ENCODE peak calls at places on chromosomes 7 and 10, in ten cellular contexts. G is stomach, F is esophagus squamous epithelium, V is A549, A is H1, P is gastrocnemius medialis, O is body of pancreas, T is suprapubic skin, S is NB4, R is heart left ventricle. L is an unnamed sample.

GRCh38 chr7:24464846-24465245 is 108.4 kb upstream of the PALS2 start:
- DNase-seq in G (no peak), F (no peak), V (no peak), A (no peak), P (no peak), O (no peak), T (no peak), S (no peak), R (no peak), L (no peak)

GRCh38 chr7:68417659-68418058 is 1180.6 kb upstream of the AUTS2 start:
- DNase-seq in G (no peak), F (no peak), V (peak), A (no peak), P (no peak), O (no peak), T (no peak), S (peak), R (no peak), L (no peak)

GRCh38 chr7:79199266-79199665 is 254.2 kb downstream of the MAGI2 start:
- DNase-seq in G (no peak), F (no peak), V (no peak), A (no peak), P (no peak), O (no peak), T (no peak), S (peak), R (no peak), L (no peak)

GRCh38 chr10:57964371-57964770 is 303.3 kb downstream of the IPMK start:
- DNase-seq in G (no peak), F (no peak), V (peak), A (no peak), P (no peak), O (peak), T (no peak), S (no peak), R (peak), L (no peak)

GRCh38 chr7:141788296-141788695 is 1.7 kb upstream of the TAS2R5 start:
- DNase-seq in G (no peak), F (no peak), V (no peak), A (no peak), P (no peak), O (no peak), T (no peak), S (no peak), R (no peak), L (no peak)

GRCh38 chr10:3828404-3829192 is 43.6 kb upstream of the KLF6 start:
- DNase-seq in G (no peak), F (no peak), V (no peak), A (no peak), P (no peak), O (peak), T (no peak), S (peak), R (peak), L (no peak)

GRCh38 chr10:121935702-121936101 is 7.9 kb upstream of the ATE1 start:
- DNase-seq in G (peak), F (no peak), V (peak), A (no peak), P (no peak), O (peak), T (no peak), S (peak), R (no peak), L (no peak)

GRCh38 chr7:98354511-98355249 is 46.2 kb downstream of the BAIAP2L1 start:
- DNase-seq in G (peak), F (no peak), V (peak), A (peak), P (no peak), O (no peak), T (peak), S (no peak), R (no peak), L (no peak)

GRCh38 chr10:114940735-114941134 is 2.7 kb downstream of the TRUB1 start:
- DNase-seq in G (no peak), F (no peak), V (no peak), A (no peak), P (no peak), O (no peak), T (no peak), S (no peak), R (no peak), L (no peak)

GRCh38 chr10:102225646-102226541 is at the start of gene ELOVL3:
- DNase-seq in G (peak), F (peak), V (peak), A (peak), P (peak), O (peak), T (peak), S (peak), R (peak), L (peak)

GRCh38 chr7:4058158-4058557 is 623.9 kb upstream of the FOXK1 start:
- DNase-seq in G (no peak), F (no peak), V (no peak), A (no peak), P (no peak), O (no peak), T (no peak), S (no peak), R (no peak), L (no peak)

DNA sequence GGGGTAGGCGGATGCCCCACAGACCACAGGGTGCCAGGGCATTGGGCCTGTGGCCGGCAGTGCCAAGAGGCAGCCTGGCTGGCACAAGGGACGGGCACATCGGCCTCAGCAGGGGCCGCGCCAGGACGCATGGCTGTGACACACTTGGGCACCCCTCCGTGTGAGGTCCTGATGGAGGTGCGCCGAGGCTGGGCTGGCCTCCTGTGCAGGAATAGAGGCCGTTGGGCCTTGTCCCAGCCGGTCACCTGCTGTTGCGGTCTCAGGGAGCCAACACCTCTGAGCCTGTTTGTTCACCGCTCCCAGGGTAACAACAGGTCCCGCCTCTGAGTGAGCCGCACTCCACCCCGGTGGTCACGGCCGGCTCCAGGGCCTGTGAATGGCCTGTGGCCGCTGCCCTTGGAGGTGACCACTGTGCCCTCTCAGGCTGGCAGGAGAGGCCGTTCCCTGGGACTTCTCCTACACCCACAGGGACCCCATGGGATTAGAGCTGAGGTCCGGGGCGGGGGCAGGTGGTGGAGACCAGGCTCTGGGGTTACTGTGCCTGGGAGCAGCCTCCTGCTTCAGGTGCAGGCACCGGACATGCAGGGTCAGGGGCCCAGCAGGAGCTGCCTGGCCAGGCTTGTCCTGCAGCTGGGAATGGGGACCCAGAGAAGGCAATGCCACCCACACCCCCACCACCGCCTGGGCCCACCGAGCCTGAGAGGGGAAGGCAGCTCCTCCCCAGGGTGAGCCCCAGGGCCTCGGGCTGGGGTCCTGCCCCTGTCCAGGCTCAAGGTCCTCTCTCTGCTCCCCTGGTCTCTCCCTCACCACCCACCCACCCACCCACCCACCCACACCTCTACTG is 12.0 kb downstream of the PWWP2B start:
- DNase-seq in G (peak), F (no peak), V (no peak), A (no peak), P (no peak), O (peak), T (no peak), S (no peak), R (no peak), L (no peak)
- TF ChIP-seq POLR2A in G (no peak), F (no peak), V (no peak), A (no peak), P (no peak), O (peak), T (no peak), S (no peak), R (no peak), L (no peak)

GRCh38 chr7:65373608-65374351 is at the start of gene ZNF92:
- DNase-seq in G (peak), F (peak), V (peak), A (peak), P (peak), O (peak), T (peak), S (peak), R (peak), L (peak)
- TF ChIP-seq POLR2A in G (no peak), F (peak), V (peak), A (peak), P (peak), O (peak), T (peak), S (peak), R (peak), L (peak)

DNA sequence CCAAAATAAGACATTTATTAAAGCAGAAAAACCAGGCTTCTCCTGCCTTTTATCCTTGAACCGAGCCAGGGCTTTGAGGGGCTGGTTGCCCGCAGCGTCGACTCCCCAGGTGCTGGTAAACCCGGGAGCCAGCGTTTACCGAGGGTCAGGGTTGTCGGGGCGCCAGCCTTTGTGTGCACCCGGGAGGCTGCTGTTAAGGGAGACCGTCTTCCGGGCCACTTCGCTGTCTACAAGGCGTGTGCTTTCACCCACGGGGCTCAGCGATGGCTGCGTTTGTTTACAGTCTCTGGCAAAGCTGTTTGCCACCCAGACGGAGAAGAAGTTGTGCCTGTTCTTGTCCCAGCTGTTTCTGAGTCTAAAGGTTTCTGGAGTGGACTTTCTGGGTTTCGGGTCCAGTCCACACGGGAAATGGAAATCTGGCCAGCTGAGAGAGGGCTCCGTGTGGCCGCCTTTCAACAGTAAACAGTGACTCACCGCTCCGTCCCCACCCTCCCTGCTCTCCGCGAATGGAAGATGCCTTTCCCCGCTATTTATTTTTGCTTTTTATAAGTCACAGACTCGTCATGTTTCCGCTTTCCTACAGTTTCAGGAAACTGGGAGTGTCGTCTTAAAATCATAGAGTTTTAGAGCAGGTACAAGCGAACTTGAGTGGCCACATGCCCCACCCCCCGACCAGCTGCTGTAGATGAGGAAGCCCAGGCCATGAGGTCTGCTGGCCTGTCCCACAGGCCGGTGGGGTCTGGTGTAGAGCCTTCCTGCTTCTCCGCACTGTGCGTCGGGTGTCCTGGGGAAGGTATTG is 2.2 kb downstream of the MAFK start:
- DNase-seq in G (peak), F (no peak), V (peak), A (no peak), P (peak), O (peak), T (peak), S (peak), R (peak), L (peak)
- TF ChIP-seq POLR2A in G (no peak), F (peak), V (peak), A (no peak), P (peak), O (peak), T (peak), S (peak), R (no peak), L (no peak)

DNA sequence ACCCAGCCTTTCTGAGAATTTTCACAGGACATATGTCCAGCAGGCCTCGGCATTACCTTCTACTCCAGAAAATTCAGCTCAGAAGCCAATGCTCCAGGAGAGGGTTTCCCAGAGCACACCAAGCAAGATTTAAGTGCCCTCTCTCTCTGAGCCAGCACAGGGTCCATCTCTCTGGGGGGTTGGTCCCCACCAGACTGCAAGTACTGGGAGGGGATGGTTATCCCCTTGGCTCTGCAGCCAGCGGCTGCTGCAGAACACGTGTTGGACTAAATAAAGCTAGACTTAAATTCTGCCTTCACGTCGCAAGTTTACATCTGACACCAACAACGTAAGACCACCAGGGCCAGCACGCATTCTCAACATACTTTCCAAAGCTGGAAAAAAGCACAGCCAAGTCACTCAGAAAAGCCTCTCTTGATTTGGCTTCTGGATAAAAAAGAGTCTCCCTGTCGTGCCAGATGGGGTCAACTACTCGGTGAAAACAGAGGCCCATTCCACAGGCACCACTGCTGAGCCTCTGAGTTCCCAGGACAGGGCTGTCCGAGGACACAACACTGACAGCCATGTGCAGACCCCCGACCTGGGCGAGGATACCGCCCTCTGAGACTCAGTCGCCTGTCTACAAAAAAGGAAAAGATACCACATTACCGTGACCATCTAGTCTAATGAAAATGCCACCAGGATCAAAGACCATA is 77.3 kb downstream of the CTBP2 start:
- DNase-seq in G (no peak), F (no peak), V (no peak), A (no peak), P (no peak), O (no peak), T (no peak), S (no peak), R (no peak), L (no peak)
- TF ChIP-seq POLR2A in G (no peak), F (no peak), V (no peak), A (no peak), P (no peak), O (no peak), T (no peak), S (no peak), R (no peak), L (no peak)

DNA sequence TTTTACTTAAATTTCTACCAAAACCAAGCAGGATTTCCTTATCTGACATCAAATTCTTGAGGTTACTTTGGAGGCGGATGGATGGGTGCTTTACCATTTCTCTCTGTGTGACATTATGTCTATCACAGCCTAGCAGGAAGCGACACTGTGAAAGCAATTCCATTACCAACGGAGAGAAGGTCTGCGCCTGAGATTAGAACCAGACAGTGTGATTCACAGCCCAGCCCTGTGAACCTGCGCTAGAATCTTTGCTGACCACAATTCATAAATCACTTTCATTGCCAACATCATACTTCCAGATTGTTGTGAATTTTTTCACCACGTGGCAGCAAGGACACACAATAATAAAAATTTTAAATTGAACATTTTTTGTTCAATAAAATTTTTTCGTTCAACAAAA is 126.5 kb downstream of the CUBN start:
- DNase-seq in G (no peak), F (no peak), V (no peak), A (no peak), P (no peak), O (no peak), T (no peak), S (no peak), R (no peak), L (no peak)
- TF ChIP-seq POLR2A in G (no peak), F (no peak), V (no peak), A (no peak), P (no peak), O (no peak), T (no peak), S (no peak), R (no peak), L (no peak)

DNA sequence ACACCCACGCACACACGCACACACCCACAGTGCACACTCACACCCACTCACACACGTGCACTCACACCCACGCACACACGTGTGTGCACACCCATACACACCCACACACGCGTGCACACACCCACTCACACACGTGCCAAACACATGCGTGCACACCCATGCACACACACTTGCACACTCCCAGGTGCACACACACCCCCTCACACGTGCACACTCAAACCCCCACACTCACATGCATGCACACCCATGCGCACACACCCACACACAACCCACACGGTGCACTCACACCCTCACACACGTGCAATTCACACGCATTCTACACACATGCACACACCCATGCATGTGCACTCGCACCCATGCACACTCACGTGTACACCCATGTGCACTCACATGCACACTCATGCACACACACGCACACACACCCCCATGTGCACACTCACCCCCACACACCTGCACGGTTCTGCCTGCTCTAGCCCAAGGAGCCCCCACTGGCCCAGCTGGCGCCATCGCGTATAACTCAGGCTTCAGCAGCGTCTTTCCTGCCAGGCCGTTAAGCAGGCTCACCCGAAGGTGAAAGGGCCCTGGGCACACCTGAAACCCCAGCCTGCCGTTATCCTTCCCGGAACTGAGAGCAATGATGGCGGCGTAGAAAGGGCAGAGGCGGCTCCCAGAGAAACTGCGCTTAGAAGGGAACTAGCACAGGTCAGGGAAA is 63.9 kb upstream of the PDGFA start:
- DNase-seq in G (no peak), F (no peak), V (no peak), A (no peak), P (no peak), O (no peak), T (no peak), S (no peak), R (no peak), L (no peak)
- TF ChIP-seq POLR2A in G (no peak), F (no peak), V (no peak), A (no peak), P (no peak), O (no peak), T (no peak), S (no peak), R (no peak), L (no peak)

GRCh38 chr7:1557771-1558170 is 1.8 kb upstream of the TMEM184A start:
- DNase-seq in G (no peak), F (no peak), V (no peak), A (no peak), P (no peak), O (no peak), T (no peak), S (no peak), R (no peak), L (no peak)

GRCh38 chr7:1554332-1555045 is 1.5 kb downstream of the TMEM184A start:
- DNase-seq in G (no peak), F (no peak), V (no peak), A (no peak), P (no peak), O (no peak), T (no peak), S (no peak), R (no peak), L (no peak)

GRCh38 chr7:1555046-1555812 is 776 bp downstream of the TMEM184A start:
- DNase-seq in G (peak), F (no peak), V (peak), A (no peak), P (no peak), O (peak), T (no peak), S (peak), R (no peak), L (peak)

GRCh38 chr7:1557006-1557405 is 1.0 kb upstream of the TMEM184A start:
- DNase-seq in G (no peak), F (no peak), V (no peak), A (no peak), P (no peak), O (no peak), T (no peak), S (no peak), R (no peak), L (no peak)

DNA sequence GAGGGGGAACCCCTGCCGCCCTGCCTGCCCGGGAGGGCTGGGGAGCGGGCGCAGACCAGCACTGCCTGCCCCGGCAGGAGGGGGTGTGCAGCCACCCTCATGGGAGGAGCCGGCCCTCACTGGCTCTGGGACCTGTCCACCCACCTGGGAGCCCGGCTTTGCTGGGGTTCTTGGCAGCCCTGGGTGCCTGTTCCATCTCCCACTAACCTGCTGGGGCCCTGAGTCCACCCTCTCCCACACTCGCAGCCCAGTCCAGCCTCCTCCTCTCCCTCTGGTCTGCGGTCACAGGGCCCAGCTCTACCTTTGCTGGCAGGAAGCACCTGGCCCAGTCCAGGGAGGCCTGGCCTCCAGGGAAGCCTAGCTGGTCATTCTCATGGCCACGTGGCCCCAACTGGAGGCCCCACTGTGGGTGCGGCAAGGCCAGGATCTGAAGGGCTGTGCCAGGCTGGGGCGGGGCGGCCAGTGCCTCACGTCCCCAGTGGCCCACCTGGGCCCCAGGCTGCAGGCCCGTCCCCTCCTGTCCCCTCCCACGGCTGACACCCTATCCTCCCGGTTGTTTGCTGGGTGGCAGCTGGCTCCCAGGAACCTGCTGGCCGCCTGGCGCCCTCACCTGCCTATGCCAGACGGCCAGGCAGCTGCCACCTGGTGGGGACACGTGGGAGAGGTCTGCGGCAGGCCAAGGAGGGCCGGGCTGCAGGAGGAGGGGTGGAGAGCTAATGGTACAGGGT is at the start of gene TMEM184A:
- DNase-seq in G (peak), F (no peak), V (peak), A (no peak), P (peak), O (peak), T (no peak), S (peak), R (no peak), L (peak)
- TF ChIP-seq POLR2A in G (no peak), F (no peak), V (peak), A (no peak), P (no peak), O (peak), T (no peak), S (no peak), R (no peak), L (no peak)

L was measured in testis.